ENCODE peak calls at places on chromosomes 3 and 15, in eight cellular contexts. H is psoas muscle, Q is HCT116, E is fibroblast of the aortic adventitia, S is endothelial cell, P is lower leg skin, C is fibroblast of lung, G is GM20000. F is an unnamed sample.

GRCh38 chr15:51647128-51647562 is 24.6 kb upstream of the DMXL2 start:
- DNase-seq in H (peak), Q (no peak), E (peak), S (no peak), P (peak), C (peak), G (no peak), F (peak)

GRCh38 chr3:181417748-181418147 is 294.0 kb upstream of the SOX2 start:
- DNase-seq in H (no peak), Q (no peak), E (peak), S (peak), P (no peak), C (no peak), G (no peak), F (no peak)

GRCh38 chr3:58022490-58022889 is 14.3 kb downstream of the FLNB start:
- DNase-seq in H (no peak), Q (no peak), E (no peak), S (no peak), P (no peak), C (no peak), G (no peak), F (no peak)

GRCh38 chr15:42037650-42038049 is 16.8 kb upstream of the PLA2G4E start:
- DNase-seq in H (no peak), Q (no peak), E (no peak), S (no peak), P (no peak), C (no peak), G (no peak), F (no peak)

GRCh38 chr3:10378742-10379141 is 57.8 kb upstream of the SEC13 start:
- DNase-seq in H (no peak), Q (no peak), E (no peak), S (no peak), P (no peak), C (no peak), G (no peak), F (no peak)

GRCh38 chr3:27746838-27747237 is 24.7 kb upstream of the EOMES start:
- DNase-seq in H (no peak), Q (no peak), E (no peak), S (no peak), P (no peak), C (no peak), G (no peak), F (no peak)

GRCh38 chr3:134650431-134651346 is at the start of gene KY:
- DNase-seq in H (peak), Q (no peak), E (peak), S (peak), P (peak), C (peak), G (no peak), F (no peak)

GRCh38 chr3:195896361-195897080 is 11.8 kb downstream of the TNK2 start:
- DNase-seq in H (peak), Q (no peak), E (peak), S (no peak), P (no peak), C (peak), G (no peak), F (no peak)

GRCh38 chr3:136267235-136267634 is 17.1 kb downstream of the PCCB start:
- DNase-seq in H (no peak), Q (no peak), E (no peak), S (no peak), P (no peak), C (no peak), G (no peak), F (no peak)

GRCh38 chr3:34238407-34238806 is 440.0 kb downstream of the PDCD6IP start:
- DNase-seq in H (no peak), Q (no peak), E (no peak), S (no peak), P (no peak), C (no peak), G (no peak), F (no peak)
- TF ChIP-seq CTCF in H (no peak), Q (no peak), E (no peak), S (no peak), P (no peak), C (no peak), G (no peak), F (no peak)

DNA sequence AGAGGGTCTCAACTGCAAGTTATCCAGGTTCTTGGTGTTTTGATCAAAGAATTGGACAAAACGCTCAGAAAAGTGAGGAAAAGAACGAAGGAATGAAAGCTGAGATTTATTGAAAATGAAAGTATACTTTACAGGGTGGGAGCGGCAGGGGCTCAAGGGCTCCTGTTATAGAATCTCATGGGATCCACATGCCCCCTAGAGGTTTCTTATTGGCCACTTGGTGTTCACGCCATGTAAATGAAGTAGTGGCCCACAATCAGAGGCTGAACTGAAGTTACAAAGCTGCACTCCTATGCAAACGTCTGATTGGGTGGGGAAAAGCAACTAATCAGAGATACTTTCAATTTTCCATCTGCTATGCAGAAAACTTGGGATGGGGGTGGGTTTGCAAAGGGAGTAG is 216.7 kb downstream of the PTPRG start:
- DNase-seq in H (no peak), Q (no peak), E (no peak), S (no peak), P (no peak), C (no peak), G (no peak), F (no peak)
- TF ChIP-seq CTCF in H (no peak), Q (no peak), E (no peak), S (no peak), P (no peak), C (no peak), G (no peak), F (no peak)

DNA sequence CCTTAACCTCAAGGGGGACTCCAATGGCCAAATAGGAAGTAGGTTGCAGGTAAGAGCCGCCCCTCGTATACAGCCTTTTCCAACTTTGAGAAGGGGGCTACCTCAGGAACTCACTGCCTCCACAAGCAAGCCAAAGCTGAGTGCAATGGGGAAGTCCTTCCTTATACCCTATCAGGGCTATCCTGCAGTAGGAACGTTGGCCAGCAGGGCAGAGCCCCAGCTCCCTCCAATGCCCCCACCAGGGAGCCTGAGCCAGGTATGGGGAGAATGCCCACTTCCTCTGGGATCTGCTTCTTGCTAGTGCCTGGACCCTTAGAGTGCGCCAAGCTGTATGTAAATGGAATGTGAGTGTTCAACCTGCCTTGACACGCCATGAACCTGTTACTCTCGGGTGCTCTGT is 16.3 kb downstream of the CACNA2D2 start:
- DNase-seq in H (no peak), Q (no peak), E (no peak), S (no peak), P (no peak), C (no peak), G (no peak), F (no peak)
- TF ChIP-seq CTCF in H (no peak), Q (peak), E (no peak), S (no peak), P (no peak), C (no peak), G (no peak), F (no peak)

GRCh38 chr3:53229606-53230005 is 26.2 kb downstream of the TKT start:
- DNase-seq in H (no peak), Q (no peak), E (no peak), S (no peak), P (no peak), C (no peak), G (no peak), F (no peak)

GRCh38 chr3:53229171-53229570 is 26.7 kb downstream of the TKT start:
- DNase-seq in H (no peak), Q (no peak), E (no peak), S (no peak), P (no peak), C (no peak), G (no peak), F (no peak)

GRCh38 chr3:53231532-53232511 is 24.0 kb downstream of the TKT start:
- DNase-seq in H (peak), Q (no peak), E (no peak), S (no peak), P (no peak), C (no peak), G (no peak), F (no peak)

GRCh38 chr3:53230789-53231188 is 25.0 kb downstream of the TKT start:
- DNase-seq in H (no peak), Q (no peak), E (no peak), S (no peak), P (no peak), C (no peak), G (no peak), F (no peak)

GRCh38 chr3:53230041-53230621 is 25.7 kb downstream of the TKT start:
- DNase-seq in H (peak), Q (no peak), E (no peak), S (no peak), P (no peak), C (no peak), G (no peak), F (no peak)
- TF ChIP-seq CTCF in H (no peak), Q (peak), E (no peak), S (no peak), P (no peak), C (no peak), G (no peak), F (no peak)

DNA sequence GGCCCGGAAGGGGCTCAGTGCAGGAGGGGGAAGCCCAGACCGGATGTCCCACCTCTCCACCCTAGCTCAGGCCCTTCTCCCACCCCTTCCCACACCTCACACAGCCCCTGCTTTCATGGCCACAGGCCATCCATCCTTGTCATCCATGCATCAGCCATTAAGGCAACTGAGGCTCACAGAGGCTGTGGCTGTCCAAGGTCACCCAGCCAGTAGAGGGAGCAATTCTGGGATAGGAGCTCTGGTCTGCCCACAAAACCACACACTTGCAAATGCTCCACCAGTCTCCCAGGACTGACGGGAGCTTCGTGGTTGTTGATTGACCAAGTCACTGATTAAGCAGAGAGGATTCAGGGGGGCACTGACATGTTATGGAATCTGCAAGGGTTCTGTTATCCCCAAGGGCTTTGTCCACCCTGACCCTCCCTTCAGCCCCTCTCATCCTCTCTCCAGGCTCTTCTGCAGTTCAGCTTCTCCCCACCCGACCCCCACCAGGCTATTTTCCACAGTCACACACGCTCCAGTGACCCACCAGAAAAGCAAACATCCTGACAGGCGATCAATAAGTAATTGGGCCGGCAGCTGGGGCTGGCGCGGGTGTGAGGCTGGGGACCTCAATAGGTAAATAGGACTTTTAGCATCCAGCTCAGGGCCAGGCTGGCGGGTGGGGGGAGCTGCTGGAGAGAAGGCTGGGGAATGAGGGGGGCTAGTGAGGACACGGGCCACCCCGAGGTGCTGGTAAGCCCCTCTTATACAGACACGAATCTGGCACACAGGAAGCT is 15.0 kb downstream of the LINGO1 start:
- DNase-seq in H (no peak), Q (peak), E (no peak), S (peak), P (no peak), C (no peak), G (peak), F (no peak)
- TF ChIP-seq CTCF in H (peak), Q (peak), E (peak), S (no peak), P (no peak), C (no peak), G (peak), F (peak)

GRCh38 chr3:16429086-16429485 is 84.4 kb downstream of the RFTN1 start:
- DNase-seq in H (no peak), Q (no peak), E (no peak), S (no peak), P (no peak), C (no peak), G (no peak), F (no peak)
- TF ChIP-seq CTCF in H (no peak), Q (no peak), E (no peak), S (no peak), P (no peak), C (no peak), G (no peak), F (no peak)

GRCh38 chr15:90618330-90619136 is 88.8 kb downstream of the CRTC3 start:
- DNase-seq in H (no peak), Q (no peak), E (no peak), S (no peak), P (no peak), C (no peak), G (no peak), F (peak)
- TF ChIP-seq CTCF in H (no peak), Q (no peak), E (no peak), S (no peak), P (no peak), C (no peak), G (no peak), F (no peak)

DNA sequence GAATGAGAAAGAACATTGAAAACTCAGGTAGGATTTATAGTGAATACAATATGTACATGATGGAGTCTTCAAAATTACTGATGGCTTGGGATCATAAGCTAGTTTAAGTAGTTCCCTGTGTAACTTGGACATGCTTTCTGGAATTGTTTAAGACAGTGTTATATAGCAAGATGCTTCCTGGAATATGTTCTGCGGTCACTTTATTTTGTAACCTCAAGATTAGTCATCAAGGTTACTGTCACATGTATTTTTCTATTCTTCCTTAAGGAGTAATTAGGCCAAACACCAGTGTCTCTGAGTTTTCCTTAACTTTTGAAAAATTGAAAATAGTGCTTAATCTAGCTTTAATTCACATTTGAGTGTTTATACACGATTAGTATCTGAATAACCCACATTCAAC is 760.3 kb upstream of the ARRDC4 start:
- DNase-seq in H (no peak), Q (no peak), E (no peak), S (no peak), P (no peak), C (no peak), G (no peak), F (no peak)
- TF ChIP-seq CTCF in H (no peak), Q (no peak), E (no peak), S (no peak), P (no peak), C (no peak), G (no peak), F (no peak)

F was measured in AG09319.